ENCODE peak calls at places on chromosomes 5 and 9, in five cellular contexts. One of them, this sample, is unnamed. For H3K9me3, the result is how much of the 10 kb centered on the place peaks cover.

GRCh38 chr5:123151227-123151951 is 62.3 kb downstream of the PRDM6 start:
- DNase-seq in mammary epithelial cell: no peak
- DNase-seq in CD8-positive, alpha-beta T cell: no peak
- DNase-seq in iPS DF 6.9: no peak
- DNase-seq in cardiac muscle cell: no peak
- DNase-seq in this sample: no peak

GRCh38 chr5:1526151-1526631 is 2.4 kb upstream of the LPCAT1 start:
- DNase-seq in CD8-positive, alpha-beta T cell: no peak
- DNase-seq in iPS DF 6.9: no peak
- DNase-seq in mammary epithelial cell: no peak
- DNase-seq in cardiac muscle cell: no peak
- DNase-seq in this sample: no peak

GRCh38 chr5:168471785-168472184 is 14.5 kb upstream of the RARS1 start:
- DNase-seq in cardiac muscle cell: no peak
- DNase-seq in iPS DF 6.9: no peak
- DNase-seq in CD8-positive, alpha-beta T cell: no peak
- DNase-seq in mammary epithelial cell: no peak
- DNase-seq in this sample: peak

GRCh38 chr5:154899107-154899816 is 38.7 kb downstream of the GEMIN5 start:
- DNase-seq in mammary epithelial cell: no peak
- DNase-seq in CD8-positive, alpha-beta T cell: no peak
- DNase-seq in iPS DF 6.9: no peak
- DNase-seq in cardiac muscle cell: no peak
- DNase-seq in this sample: no peak

GRCh38 chr5:76389513-76390154 is 13.5 kb upstream of the IQGAP2 start:
- DNase-seq in cardiac muscle cell: no peak
- DNase-seq in iPS DF 6.9: no peak
- DNase-seq in mammary epithelial cell: no peak
- DNase-seq in CD8-positive, alpha-beta T cell: no peak
- DNase-seq in this sample: no peak

GRCh38 chr5:113034182-113034773 is 57.7 kb downstream of the DCP2 start:
- DNase-seq in CD8-positive, alpha-beta T cell: no peak
- DNase-seq in mammary epithelial cell: peak
- DNase-seq in iPS DF 6.9: no peak
- DNase-seq in cardiac muscle cell: no peak
- DNase-seq in this sample: peak

GRCh38 chr5:59123595-59124561 is 541.0 kb downstream of the RAB3C start:
- DNase-seq in cardiac muscle cell: no peak
- DNase-seq in iPS DF 6.9: no peak
- DNase-seq in CD8-positive, alpha-beta T cell: no peak
- DNase-seq in mammary epithelial cell: no peak
- DNase-seq in this sample: no peak

GRCh38 chr9:78778314-78778713 is 481.4 kb downstream of the PSAT1 start:
- DNase-seq in CD8-positive, alpha-beta T cell: no peak
- DNase-seq in mammary epithelial cell: no peak
- DNase-seq in iPS DF 6.9: no peak
- DNase-seq in cardiac muscle cell: no peak
- DNase-seq in this sample: no peak

GRCh38 chr5:146828385-146828784 is 50.2 kb downstream of the PPP2R2B start:
- DNase-seq in iPS DF 6.9: no peak
- DNase-seq in mammary epithelial cell: no peak
- DNase-seq in cardiac muscle cell: peak
- DNase-seq in CD8-positive, alpha-beta T cell: no peak
- DNase-seq in this sample: no peak

GRCh38 chr5:65861830-65862241 is 64.5 kb upstream of the ERBIN start:
- DNase-seq in iPS DF 6.9: no peak
- DNase-seq in mammary epithelial cell: peak
- DNase-seq in CD8-positive, alpha-beta T cell: no peak
- DNase-seq in cardiac muscle cell: no peak
- DNase-seq in this sample: peak

GRCh38 chr9:32218100-32218767 is 166.2 kb upstream of the ACO1 start:
- DNase-seq in CD8-positive, alpha-beta T cell: no peak
- DNase-seq in iPS DF 6.9: no peak
- DNase-seq in cardiac muscle cell: no peak
- DNase-seq in mammary epithelial cell: no peak
- DNase-seq in this sample: no peak

GRCh38 chr9:126536836-126537465 is 76.8 kb upstream of the LMX1B start:
- DNase-seq in cardiac muscle cell: no peak
- DNase-seq in CD8-positive, alpha-beta T cell: no peak
- DNase-seq in mammary epithelial cell: no peak
- DNase-seq in iPS DF 6.9: no peak
- DNase-seq in this sample: no peak

GRCh38 chr9:88799706-88800682 is 191.3 kb upstream of the S1PR3 start:
- DNase-seq in CD8-positive, alpha-beta T cell: no peak
- DNase-seq in mammary epithelial cell: no peak
- DNase-seq in iPS DF 6.9: no peak
- DNase-seq in cardiac muscle cell: peak
- DNase-seq in this sample: no peak

GRCh38 chr5:112733586-112733985 is 4.1 kb upstream of the APC start:
- DNase-seq in CD8-positive, alpha-beta T cell: no peak
- DNase-seq in mammary epithelial cell: peak
- DNase-seq in iPS DF 6.9: no peak
- DNase-seq in cardiac muscle cell: no peak
- DNase-seq in this sample: no peak

GRCh38 chr9:83509372-83509771 is 28.8 kb downstream of the FRMD3 start:
- DNase-seq in iPS DF 6.9: no peak
- DNase-seq in CD8-positive, alpha-beta T cell: no peak
- DNase-seq in cardiac muscle cell: peak
- DNase-seq in mammary epithelial cell: no peak
- DNase-seq in this sample: peak

GRCh38 chr5:139451878-139452660 is 10.5 kb downstream of the ECSCR start:
- DNase-seq in cardiac muscle cell: no peak
- DNase-seq in iPS DF 6.9: no peak
- DNase-seq in mammary epithelial cell: no peak
- DNase-seq in CD8-positive, alpha-beta T cell: no peak
- DNase-seq in this sample: no peak

GRCh38 chr5:82159014-82159413 is 119.1 kb downstream of the RPS23 start:
- DNase-seq in CD8-positive, alpha-beta T cell: no peak
- DNase-seq in cardiac muscle cell: no peak
- DNase-seq in mammary epithelial cell: peak
- DNase-seq in iPS DF 6.9: no peak
- DNase-seq in this sample: peak

GRCh38 chr5:80707645-80708044 is 52.9 kb upstream of the DHFR start:
- DNase-seq in iPS DF 6.9: no peak
- DNase-seq in CD8-positive, alpha-beta T cell: no peak
- DNase-seq in mammary epithelial cell: no peak
- DNase-seq in cardiac muscle cell: no peak
- DNase-seq in this sample: no peak

GRCh38 chr9:92669527-92669889 is 423 bp downstream of the IPPK start:
- DNase-seq in iPS DF 6.9: no peak
- DNase-seq in cardiac muscle cell: no peak
- DNase-seq in mammary epithelial cell: no peak
- DNase-seq in CD8-positive, alpha-beta T cell: peak
- DNase-seq in this sample: no peak

GRCh38 chr5:10329808-10330481 is 22.2 kb upstream of the CMBL start:
- DNase-seq in CD8-positive, alpha-beta T cell: no peak
- DNase-seq in mammary epithelial cell: no peak
- DNase-seq in iPS DF 6.9: no peak
- DNase-seq in cardiac muscle cell: no peak
- DNase-seq in this sample: no peak

GRCh38 chr9:114017741-114018715 is 60.1 kb downstream of the AMBP start:
- DNase-seq in CD8-positive, alpha-beta T cell: no peak
- DNase-seq in mammary epithelial cell: no peak
- DNase-seq in iPS DF 6.9: no peak
- DNase-seq in cardiac muscle cell: no peak
- DNase-seq in this sample: peak

GRCh38 chr9:129383415-129384088 is 205.5 kb upstream of the IER5L start:
- DNase-seq in mammary epithelial cell: peak
- DNase-seq in CD8-positive, alpha-beta T cell: peak
- DNase-seq in cardiac muscle cell: peak
- DNase-seq in iPS DF 6.9: no peak
- DNase-seq in this sample: peak

GRCh38 chr5:9207820-9208418 is 338.0 kb downstream of the SEMA5A start:
- DNase-seq in cardiac muscle cell: peak
- DNase-seq in mammary epithelial cell: peak
- DNase-seq in iPS DF 6.9: peak
- DNase-seq in CD8-positive, alpha-beta T cell: no peak
- DNase-seq in this sample: peak

GRCh38 chr5:91499943-91500531 is 116.9 kb upstream of the ARRDC3 start:
- DNase-seq in CD8-positive, alpha-beta T cell: no peak
- DNase-seq in mammary epithelial cell: peak
- DNase-seq in cardiac muscle cell: peak
- DNase-seq in iPS DF 6.9: peak
- DNase-seq in this sample: peak

GRCh38 chr5:157265714-157266285 is at the start of gene CYFIP2:
- DNase-seq in cardiac muscle cell: peak
- DNase-seq in CD8-positive, alpha-beta T cell: peak
- DNase-seq in mammary epithelial cell: peak
- DNase-seq in iPS DF 6.9: no peak
- DNase-seq in this sample: peak

GRCh38 chr9:81737871-81738507 is 48.6 kb upstream of the TLE1 start:
- DNase-seq in CD8-positive, alpha-beta T cell: no peak
- DNase-seq in iPS DF 6.9: no peak
- DNase-seq in cardiac muscle cell: no peak
- DNase-seq in mammary epithelial cell: peak
- DNase-seq in this sample: peak

GRCh38 chr9:121921444-121921843 is 171.7 kb downstream of the TTLL11 start:
- DNase-seq in CD8-positive, alpha-beta T cell: no peak
- DNase-seq in cardiac muscle cell: no peak
- DNase-seq in iPS DF 6.9: no peak
- DNase-seq in mammary epithelial cell: no peak
- DNase-seq in this sample: no peak

GRCh38 chr9:23598994-23599393 is 227.0 kb downstream of the ELAVL2 start:
- DNase-seq in CD8-positive, alpha-beta T cell: no peak
- DNase-seq in mammary epithelial cell: peak
- DNase-seq in cardiac muscle cell: no peak
- DNase-seq in iPS DF 6.9: no peak
- DNase-seq in this sample: no peak

GRCh38 chr5:141272906-141273305 is 27.7 kb downstream of the PCDHB15 start:
- DNase-seq in CD8-positive, alpha-beta T cell: no peak
- DNase-seq in cardiac muscle cell: no peak
- DNase-seq in iPS DF 6.9: peak
- DNase-seq in mammary epithelial cell: no peak
- DNase-seq in this sample: no peak

DNA sequence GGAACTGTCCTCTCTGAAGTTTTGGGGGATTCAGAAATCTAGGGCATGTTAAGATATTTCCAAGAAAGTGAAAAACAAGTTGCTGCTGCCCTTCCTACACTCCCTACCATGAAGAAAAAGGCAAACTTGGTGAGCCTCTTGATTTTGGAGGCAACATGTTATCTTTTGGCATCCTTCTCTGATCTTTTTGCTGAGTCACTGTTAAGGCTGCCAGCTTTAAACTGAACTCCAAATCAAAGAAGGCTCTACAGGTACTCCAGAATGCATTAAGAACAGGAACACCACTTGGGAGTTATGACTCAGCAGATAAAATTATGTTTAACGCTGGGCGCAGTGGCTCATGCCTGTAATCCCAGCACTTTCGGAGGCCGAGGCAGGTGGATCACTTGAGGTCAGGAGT is 24.0 kb downstream of the PCDHB15 start:
- DNase-seq in iPS DF 6.9: no peak
- DNase-seq in mammary epithelial cell: no peak
- DNase-seq in CD8-positive, alpha-beta T cell: no peak
- DNase-seq in cardiac muscle cell: no peak
- DNase-seq in this sample: no peak
- H3K9me3 ChIP-seq in iPS DF 6.9: under half
- H3K9me3 ChIP-seq in mammary epithelial cell: under half
- H3K9me3 ChIP-seq in CD8-positive, alpha-beta T cell: under half
- H3K9me3 ChIP-seq in cardiac muscle cell: under half
- H3K9me3 ChIP-seq in this sample: half or more

DNA sequence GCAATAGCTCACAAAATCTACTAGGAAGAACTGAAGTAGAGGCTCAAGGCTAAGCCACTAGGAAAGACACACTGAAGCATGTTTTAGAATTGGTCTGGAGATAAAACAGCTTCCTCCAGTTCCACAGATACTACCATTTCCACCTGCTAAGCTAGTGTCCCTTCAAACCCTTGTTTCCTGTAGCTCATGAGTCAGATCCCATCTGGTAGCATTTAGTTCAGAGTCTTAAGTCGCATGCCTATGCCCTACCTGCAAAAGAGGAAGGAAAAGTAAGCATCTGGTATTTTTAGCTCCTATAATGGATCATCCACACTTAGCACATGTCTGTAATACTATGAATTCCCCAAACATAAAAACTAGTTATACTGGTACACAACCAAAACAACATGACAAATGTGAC is 92.1 kb downstream of the CDKN2A start:
- DNase-seq in mammary epithelial cell: no peak
- DNase-seq in cardiac muscle cell: no peak
- DNase-seq in iPS DF 6.9: no peak
- DNase-seq in CD8-positive, alpha-beta T cell: no peak
- DNase-seq in this sample: no peak
- H3K9me3 ChIP-seq in mammary epithelial cell: under half
- H3K9me3 ChIP-seq in cardiac muscle cell: under half
- H3K9me3 ChIP-seq in iPS DF 6.9: under half
- H3K9me3 ChIP-seq in CD8-positive, alpha-beta T cell: under half
- H3K9me3 ChIP-seq in this sample: under half

DNA sequence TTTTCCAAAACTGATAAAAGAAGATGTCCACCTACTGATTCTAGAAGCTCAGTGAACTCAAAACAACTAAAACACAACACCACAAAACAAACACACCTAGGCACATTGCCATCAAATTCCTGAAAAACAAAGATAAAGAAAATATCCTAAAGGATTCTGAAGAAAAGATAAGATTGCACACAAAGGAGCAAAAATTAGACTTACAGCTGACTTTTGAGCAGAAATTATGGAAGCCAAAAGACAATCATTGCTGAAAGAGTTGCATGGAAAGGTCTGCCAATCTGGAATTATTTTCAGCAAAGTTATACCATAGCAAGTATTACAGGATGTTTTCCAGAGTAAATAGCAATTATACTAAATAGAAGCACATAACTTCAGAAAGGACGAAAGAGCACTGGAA is 128.2 kb upstream of the IRX2 start:
- DNase-seq in mammary epithelial cell: no peak
- DNase-seq in iPS DF 6.9: no peak
- DNase-seq in CD8-positive, alpha-beta T cell: no peak
- DNase-seq in cardiac muscle cell: no peak
- DNase-seq in this sample: no peak
- H3K9me3 ChIP-seq in mammary epithelial cell: under half
- H3K9me3 ChIP-seq in iPS DF 6.9: under half
- H3K9me3 ChIP-seq in CD8-positive, alpha-beta T cell: under half
- H3K9me3 ChIP-seq in cardiac muscle cell: under half
- H3K9me3 ChIP-seq in this sample: under half

GRCh38 chr9:137535120-137535428 is 15.1 kb downstream of the PNPLA7 start:
- DNase-seq in iPS DF 6.9: no peak
- DNase-seq in cardiac muscle cell: no peak
- DNase-seq in mammary epithelial cell: no peak
- DNase-seq in CD8-positive, alpha-beta T cell: no peak
- DNase-seq in this sample: no peak
- H3K9me3 ChIP-seq in iPS DF 6.9: under half
- H3K9me3 ChIP-seq in cardiac muscle cell: under half
- H3K9me3 ChIP-seq in mammary epithelial cell: under half
- H3K9me3 ChIP-seq in CD8-positive, alpha-beta T cell: under half
- H3K9me3 ChIP-seq in this sample: under half

DNA sequence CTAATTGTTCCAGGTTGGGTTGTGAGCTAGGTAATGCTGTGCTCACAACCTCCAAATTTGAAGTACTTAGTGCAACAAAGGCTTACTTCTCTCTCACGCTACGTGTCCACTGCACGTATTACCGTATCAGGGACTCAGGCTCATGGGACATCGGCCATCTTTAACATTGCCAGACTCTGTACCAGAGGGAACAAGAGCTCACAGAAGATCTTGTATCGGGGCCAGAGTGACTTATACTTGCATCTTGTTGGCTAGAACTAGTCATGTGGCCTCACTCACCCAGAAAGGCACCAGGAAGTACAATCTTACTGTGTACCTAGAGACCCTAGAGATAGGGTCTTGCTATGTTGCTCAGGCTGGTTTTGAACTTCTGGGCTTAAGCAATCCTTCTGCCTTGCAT is 81.1 kb upstream of the KLF9 start:
- DNase-seq in CD8-positive, alpha-beta T cell: no peak
- DNase-seq in mammary epithelial cell: no peak
- DNase-seq in cardiac muscle cell: no peak
- DNase-seq in iPS DF 6.9: no peak
- DNase-seq in this sample: no peak
- H3K9me3 ChIP-seq in CD8-positive, alpha-beta T cell: under half
- H3K9me3 ChIP-seq in mammary epithelial cell: under half
- H3K9me3 ChIP-seq in cardiac muscle cell: under half
- H3K9me3 ChIP-seq in iPS DF 6.9: under half
- H3K9me3 ChIP-seq in this sample: under half